ENCODE peak calls at places on chromosomes 12 and 14, in six cellular contexts. A is HFFc6, V is NCI-H510A treated with DMSO at 0.1 percent for 48 hours, Q is T-helper 2 cell, Z is GM04504, L is thoracic aorta. U is an unnamed sample.

GRCh38 chr12:96233941-96234461 is 39.8 kb downstream of the ELK3 start:
- DNase-seq in A (peak; percentile 97), V (no peak), Q (no peak), Z (peak; percentile 96), L (peak; percentile 82), U (no peak)

GRCh38 chr14:23118506-23119361 is at the start of gene CEBPE:
- DNase-seq in A (no peak), V (no peak), Q (no peak), Z (no peak), L (no peak), U (no peak)

GRCh38 chr12:108916336-108916735 is 36.4 kb downstream of the DAO start:
- DNase-seq in A (no peak), V (no peak), Q (no peak), Z (no peak), L (no peak), U (no peak)

GRCh38 chr14:36070056-36071043 is 106.2 kb downstream of the PTCSC3 start:
- DNase-seq in A (peak; percentile 55), V (peak; percentile 87), Q (no peak), Z (peak; percentile 27), L (no peak), U (no peak)

GRCh38 chr12:89566615-89567014 is 40.8 kb upstream of the POC1B start:
- DNase-seq in A (peak; percentile 46), V (no peak), Q (no peak), Z (no peak), L (no peak), U (no peak)

GRCh38 chr12:112973712-112974305 is 4.5 kb upstream of the OAS2 start:
- DNase-seq in A (no peak), V (no peak), Q (no peak), Z (no peak), L (no peak), U (no peak)

GRCh38 chr14:93161411-93161940 is 23.2 kb downstream of the MOAP1 start:
- DNase-seq in A (no peak), V (no peak), Q (no peak), Z (no peak), L (no peak), U (no peak)

GRCh38 chr12:88175544-88175943 is 33.4 kb downstream of the TMTC3 start:
- DNase-seq in A (no peak), V (no peak), Q (no peak), Z (no peak), L (no peak), U (no peak)

GRCh38 chr14:73168274-73168673 is 32.0 kb downstream of the PSEN1 start:
- DNase-seq in A (no peak), V (no peak), Q (no peak), Z (no peak), L (no peak), U (no peak)

U was measured in activated naive CD4-positive, alpha-beta T cell.